ENCODE peak calls at places on chromosomes 6 and 20, in ten cellular contexts. B, R, M, U, W, Y, D, O, H and I are unnamed samples.
A peak's percentile ranks its signal among the peaks of the same experiment; 100 is the strongest.

GRCh38 chr6:70905676-70906075 is 51.2 kb downstream of the B3GAT2 start:
- DNase-seq in U (no peak), B (no peak), D (no peak), H (no peak), Y (no peak), W (no peak), O (no peak), R (no peak), M (no peak), I (no peak)

GRCh38 chr20:43870484-43870883 is 44.2 kb upstream of the TOX2 start:
- DNase-seq in H (no peak), R (no peak), W (no peak), D (no peak), B (no peak), O (no peak), U (no peak), Y (no peak), M (no peak), I (no peak)

GRCh38 chr6:101666256-101666655 is 272.7 kb downstream of the GRIK2 start:
- DNase-seq in R (no peak), Y (no peak), D (no peak), U (peak; percentile 45), W (no peak), M (no peak), O (no peak), B (no peak), H (no peak), I (no peak)

GRCh38 chr6:7143161-7143974 is 35.6 kb downstream of the RREB1 start:
- DNase-seq in O (no peak), Y (no peak), D (no peak), R (no peak), B (no peak), U (no peak), H (no peak), W (no peak), M (peak; percentile 49), I (no peak)

GRCh38 chr20:634526-634925 is 18.5 kb downstream of the SRXN1 start:
- DNase-seq in R (no peak), Y (no peak), W (no peak), D (no peak), U (no peak), B (no peak), O (no peak), H (no peak), M (no peak), I (no peak)

GRCh38 chr20:53044296-53044695 is 72.1 kb downstream of the TSHZ2 start:
- DNase-seq in R (no peak), U (no peak), Y (no peak), W (no peak), M (no peak), H (no peak), O (no peak), D (no peak), B (no peak), I (no peak)

GRCh38 chr20:35305682-35306556 is 13.7 kb upstream of the FAM83C start:
- DNase-seq in O (peak; percentile 61), H (no peak), R (peak; percentile 96), W (no peak), D (no peak), U (peak; percentile 99), B (peak; percentile 86), M (peak; percentile 100), Y (no peak), I (no peak)

GRCh38 chr6:12844284-12845223 is 128.0 kb downstream of the PHACTR1 start:
- DNase-seq in Y (no peak), B (no peak), W (no peak), M (peak; percentile 24), O (no peak), H (no peak), R (peak; percentile 2), D (no peak), U (peak; percentile 3), I (peak; percentile 56)

GRCh38 chr6:14824060-14824834 is 421.6 kb upstream of the JARID2 start:
- DNase-seq in O (no peak), R (no peak), W (no peak), D (no peak), B (no peak), H (no peak), M (no peak), Y (no peak), U (no peak), I (no peak)

GRCh38 chr6:50270427-50270826 is 220.7 kb upstream of the DEFB112 start:
- DNase-seq in D (no peak), Y (no peak), M (no peak), O (no peak), U (no peak), R (no peak), W (no peak), B (no peak), H (no peak), I (no peak)

GRCh38 chr20:45920795-45921617 is 9.1 kb upstream of the PLTP start:
- DNase-seq in Y (no peak), B (no peak), W (no peak), O (no peak), H (no peak), R (no peak), M (no peak), D (no peak), U (no peak), I (no peak)

GRCh38 chr20:6632187-6632586 is 135.3 kb upstream of the BMP2 start:
- DNase-seq in Y (peak; percentile 26), H (no peak), U (peak; percentile 43), B (no peak), M (peak; percentile 73), W (no peak), R (no peak), O (no peak), D (no peak), I (peak; percentile 32)

GRCh38 chr6:48933136-48933535 is 529.9 kb downstream of the MMUT start:
- DNase-seq in D (no peak), U (no peak), O (no peak), Y (no peak), B (no peak), W (no peak), M (no peak), H (no peak), R (no peak), I (no peak)

GRCh38 chr20:48920527-48921167 is 864 bp upstream of the ARFGEF2 start:
- DNase-seq in D (no peak), B (peak; percentile 82), O (no peak), U (no peak), H (no peak), R (no peak), Y (no peak), M (no peak), W (no peak), I (no peak)

GRCh38 chr6:34489229-34489805 is 23.4 kb downstream of the PACSIN1 start:
- DNase-seq in H (no peak), D (no peak), W (no peak), R (no peak), M (no peak), B (peak; percentile 34), O (no peak), Y (no peak), U (no peak), I (no peak)

GRCh38 chr6:34924831-34925613 is 36.0 kb downstream of the ANKS1A start:
- DNase-seq in U (no peak), R (no peak), M (no peak), B (no peak), H (no peak), Y (no peak), D (no peak), O (no peak), W (no peak), I (no peak)

GRCh38 chr20:58870293-58871014 is 17.9 kb downstream of the GNAS start:
- DNase-seq in R (peak; percentile 71), Y (peak; percentile 75), D (peak; percentile 87), O (peak; percentile 45), B (peak; percentile 85), M (peak; percentile 57), W (peak; percentile 68), H (peak; percentile 47), U (peak; percentile 49), I (peak; percentile 59)

GRCh38 chr6:137216875-137217553 is 2.2 kb downstream of the IFNGR1 start:
- DNase-seq in W (no peak), M (no peak), Y (no peak), O (no peak), U (no peak), D (no peak), H (no peak), R (no peak), B (no peak), I (no peak)

GRCh38 chr20:61803903-61804804 is 261.5 kb downstream of the TAF4 start:
- DNase-seq in O (no peak), R (no peak), Y (no peak), B (peak; percentile 74), H (no peak), U (no peak), W (peak; percentile 29), D (no peak), M (no peak), I (no peak)

GRCh38 chr20:63331741-63332400 is 29.3 kb downstream of the CHRNA4 start:
- DNase-seq in O (no peak), W (no peak), Y (no peak), R (no peak), B (no peak), M (no peak), D (no peak), U (no peak), H (no peak), I (no peak)

GRCh38 chr6:5718231-5718947 is 288.3 kb downstream of the NRN1 start:
- DNase-seq in O (no peak), R (no peak), B (no peak), M (no peak), W (no peak), Y (no peak), H (no peak), D (no peak), U (no peak), I (peak; percentile 52)

GRCh38 chr20:25259788-25260254 is 11.9 kb downstream of the PYGB start:
- DNase-seq in M (no peak), R (no peak), D (no peak), H (no peak), W (no peak), B (no peak), O (no peak), U (no peak), Y (no peak), I (no peak)

GRCh38 chr20:49750611-49751396 is 37.1 kb upstream of the B4GALT5 start:
- DNase-seq in R (no peak), B (no peak), M (no peak), O (no peak), W (peak; percentile 47), Y (no peak), H (no peak), D (no peak), U (no peak), I (peak; percentile 15)

GRCh38 chr20:58746551-58747399 is 54.2 kb downstream of the NPEPL1 start:
- DNase-seq in U (no peak), O (no peak), H (no peak), M (no peak), W (no peak), R (no peak), Y (no peak), D (no peak), B (no peak), I (no peak)

GRCh38 chr6:35185302-35185681 is 28.5 kb upstream of the SCUBE3 start:
- DNase-seq in D (peak; percentile 22), B (peak; percentile 78), O (no peak), R (peak; percentile 77), M (peak; percentile 55), H (no peak), U (peak; percentile 44), Y (peak; percentile 60), W (peak; percentile 54), I (no peak)

GRCh38 chr20:50286609-50287008 is 96.0 kb downstream of the CEBPB start:
- DNase-seq in U (peak; percentile 84), W (no peak), H (no peak), R (peak; percentile 99), Y (peak; percentile 56), D (no peak), O (no peak), M (peak; percentile 85), B (peak; percentile 89), I (peak; percentile 32)

GRCh38 chr20:24100370-24101011 is 111.9 kb upstream of the GGTLC1 start:
- DNase-seq in H (peak; percentile 52), U (peak; percentile 76), B (no peak), O (peak; percentile 25), Y (peak; percentile 30), W (peak; percentile 55), M (peak; percentile 4), D (peak; percentile 63), R (no peak), I (peak; percentile 65)

GRCh38 chr6:96907498-96907897 is 9.8 kb upstream of the NDUFAF4 start:
- DNase-seq in Y (no peak), D (no peak), H (no peak), R (no peak), B (no peak), M (no peak), O (no peak), W (no peak), U (peak; percentile 31), I (no peak)